ENCODE peak calls at places on chromosomes 3 and 15, in nine cellular contexts. S is A549, U is ovary, Q is NB4, T is Peyer's patch, G is spleen, I is heart left ventricle, A is endothelial cell of umbilical vein, F is H54. E is an unnamed sample.
A peak's percentile ranks its signal among the peaks of the same experiment; 100 is the strongest.

GRCh38 chr15:66883322-66883911 is 181.4 kb downstream of the SMAD6 start:
- DNase-seq in S (peak; percentile 96), U (peak; percentile 85), Q (no peak), T (peak; percentile 79), G (no peak), I (peak; percentile 95), A (peak; percentile 99), F (peak; percentile 61), E (peak; percentile 83)

GRCh38 chr3:16824085-16824696 is 60.6 kb upstream of the PLCL2 start:
- DNase-seq in S (no peak), U (no peak), Q (peak; percentile 7), T (no peak), G (no peak), I (no peak), A (no peak), F (no peak), E (no peak)

GRCh38 chr3:196988241-196989029 is 19.8 kb upstream of the PIGZ start:
- DNase-seq in S (no peak), U (no peak), Q (no peak), T (peak; percentile 84), G (peak; percentile 35), I (peak; percentile 22), A (no peak), F (no peak), E (peak; percentile 48)

GRCh38 chr15:58430224-58430787 is 1.5 kb upstream of the LIPC start:
- DNase-seq in S (no peak), U (no peak), Q (no peak), T (no peak), G (no peak), I (no peak), A (no peak), F (no peak), E (no peak)

GRCh38 chr3:196998966-196999760 is 30.5 kb downstream of the MELTF start:
- DNase-seq in S (no peak), U (no peak), Q (no peak), T (no peak), G (peak; percentile 49), I (peak; percentile 12), A (no peak), F (no peak), E (no peak)

GRCh38 chr15:67923647-67923971 is 83.8 kb upstream of the RNU6-1 start:
- DNase-seq in S (no peak), U (no peak), Q (no peak), T (no peak), G (no peak), I (no peak), A (no peak), F (no peak), E (no peak)

GRCh38 chr15:46166750-46167149 is 531.9 kb downstream of the SQOR start:
- DNase-seq in S (no peak), U (no peak), Q (no peak), T (no peak), G (no peak), I (no peak), A (no peak), F (no peak), E (no peak)

GRCh38 chr15:39700301-39700700 is 82.3 kb downstream of the FSIP1 start:
- DNase-seq in S (no peak), U (no peak), Q (no peak), T (no peak), G (no peak), I (no peak), A (no peak), F (no peak), E (no peak)

GRCh38 chr3:59519094-59519493 is 469.3 kb upstream of the CFAP20DC start:
- DNase-seq in S (no peak), U (no peak), Q (no peak), T (no peak), G (no peak), I (no peak), A (no peak), F (no peak), E (no peak)

GRCh38 chr3:146222204-146223046 is 28.5 kb downstream of the PLSCR4 start:
- DNase-seq in S (peak; percentile 27), U (no peak), Q (no peak), T (peak; percentile 53), G (no peak), I (no peak), A (peak; percentile 95), F (no peak), E (no peak)

GRCh38 chr15:92898988-92899909 is 875 bp upstream of the CHD2 start:
- DNase-seq in S (no peak), U (no peak), Q (peak; percentile 68), T (no peak), G (no peak), I (no peak), A (no peak), F (no peak), E (no peak)

GRCh38 chr3:95399580-95399979 is 1336.7 kb downstream of the NSUN3 start:
- DNase-seq in S (no peak), U (no peak), Q (no peak), T (no peak), G (no peak), I (no peak), A (no peak), F (no peak), E (no peak)

GRCh38 chr3:193980326-193980725 is 155.6 kb upstream of the HES1 start:
- DNase-seq in S (no peak), U (no peak), Q (no peak), T (no peak), G (no peak), I (peak; percentile 45), A (peak; percentile 97), F (no peak), E (no peak)
- TF ChIP-seq POLR2A in S (no peak), U (no peak), Q (no peak), T (no peak), G (no peak), I (no peak), A (no peak), F (no peak), E (no peak)

GRCh38 chr15:55601374-55601773 is 13.2 kb upstream of the PYGO1 start:
- DNase-seq in S (no peak), U (no peak), Q (no peak), T (no peak), G (no peak), I (no peak), A (no peak), F (no peak), E (no peak)

GRCh38 chr15:55599384-55599783 is 11.2 kb upstream of the PYGO1 start:
- DNase-seq in S (no peak), U (no peak), Q (no peak), T (no peak), G (no peak), I (no peak), A (no peak), F (no peak), E (no peak)
- TF ChIP-seq POLR2A in S (no peak), U (no peak), Q (no peak), T (no peak), G (no peak), I (no peak), A (no peak), F (no peak), E (no peak)

DNA sequence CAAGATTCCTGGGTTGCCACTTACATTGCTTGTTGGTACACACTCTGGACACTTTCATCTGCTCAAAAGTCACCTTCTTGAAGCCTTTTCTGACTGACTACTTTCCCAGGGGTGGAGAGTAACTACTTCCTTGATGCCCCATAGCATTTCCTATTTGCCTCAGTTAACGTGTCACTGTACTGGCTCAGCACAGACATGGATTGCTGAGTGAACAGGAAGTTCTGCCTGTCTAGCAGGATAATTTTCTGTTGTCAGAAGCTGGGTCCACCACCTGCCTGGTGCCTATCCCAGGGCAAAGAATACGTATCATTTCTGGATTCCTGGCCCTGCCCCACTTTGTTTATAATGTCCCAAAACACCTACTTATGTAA is 15.3 kb upstream of the ABHD17C start:
- DNase-seq in S (no peak), U (no peak), Q (no peak), T (peak; percentile 60), G (no peak), I (no peak), A (no peak), F (no peak), E (no peak)
- TF ChIP-seq POLR2A in S (no peak), U (no peak), Q (no peak), T (no peak), G (no peak), I (no peak), A (no peak), F (no peak), E (no peak)

GRCh38 chr15:69498987-69499386 is 46.4 kb downstream of the RPLP1 start:
- DNase-seq in S (no peak), U (no peak), Q (no peak), T (no peak), G (no peak), I (no peak), A (no peak), F (no peak), E (no peak)
- TF ChIP-seq POLR2A in S (no peak), U (no peak), Q (no peak), T (no peak), G (no peak), I (no peak), A (no peak), F (no peak), E (no peak)

DNA sequence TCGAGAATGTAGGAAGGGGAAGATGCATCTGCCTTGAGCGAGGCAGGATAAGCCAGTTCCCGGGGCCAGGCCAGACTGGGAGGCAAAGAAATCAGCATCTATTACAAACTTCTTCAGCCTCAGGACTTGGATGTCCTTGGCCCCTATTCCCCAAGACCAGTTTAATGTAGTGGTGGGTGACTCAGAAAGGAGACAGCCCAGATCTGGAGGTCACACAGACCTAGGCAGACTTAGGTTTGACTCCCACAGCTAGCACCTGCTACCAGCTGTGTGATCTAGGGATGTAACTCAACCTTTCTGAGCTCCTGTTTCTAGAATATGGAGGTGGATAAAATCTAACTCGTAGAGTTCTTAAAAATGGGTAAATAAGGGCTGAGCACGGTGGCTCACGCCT is 409.5 kb upstream of the PROK2 start:
- DNase-seq in S (no peak), U (no peak), Q (no peak), T (no peak), G (no peak), I (no peak), A (no peak), F (no peak), E (no peak)
- TF ChIP-seq POLR2A in S (no peak), U (no peak), Q (no peak), T (no peak), G (no peak), I (no peak), A (no peak), F (no peak), E (no peak)

E was measured in testis.